ENCODE peak calls at places on chromosomes 12 and 14, in ten cellular contexts. X is H4, F is hepatocyte, B is Karpas-422, E is left lobe of liver, Q is fibroblast of pulmonary artery, D is uterus, V is psoas muscle, G is astrocyte of the spinal cord, M is HS-27A. Z is an unnamed sample.

GRCh38 chr14:32703246-32703645 is 235.4 kb upstream of the NPAS3 start:
- DNase-seq in X (no peak), F (no peak), B (no peak), E (no peak), Q (peak; percentile 79), D (no peak), V (no peak), G (peak; percentile 66), M (no peak), Z (no peak)

GRCh38 chr12:116426391-116427136 is 132.6 kb upstream of the MAP1LC3B2 start:
- DNase-seq in X (peak; percentile 88), F (peak; percentile 91), B (no peak), E (no peak), Q (peak; percentile 98), D (peak; percentile 91), V (peak; percentile 73), G (peak; percentile 96), M (peak; percentile 90), Z (no peak)

GRCh38 chr12:94553130-94553519 is 93.5 kb upstream of the CEP83 start:
- DNase-seq in X (peak; percentile 69), F (no peak), B (no peak), E (no peak), Q (peak; percentile 89), D (no peak), V (no peak), G (peak; percentile 72), M (no peak), Z (no peak)

GRCh38 chr14:104821971-104822608 is 21.2 kb downstream of the ZBTB42 start:
- DNase-seq in X (no peak), F (peak; percentile 4), B (no peak), E (no peak), Q (no peak), D (peak; percentile 12), V (no peak), G (no peak), M (no peak), Z (peak; percentile 31)

GRCh38 chr12:62934799-62935674 is at the start of gene PPM1H:
- DNase-seq in X (peak; percentile 52), F (peak; percentile 93), B (peak; percentile 54), E (peak; percentile 95), Q (peak; percentile 15), D (peak; percentile 38), V (peak; percentile 58), G (peak; percentile 22), M (peak; percentile 34), Z (peak; percentile 81)

GRCh38 chr14:72924332-72924731 is 1.9 kb upstream of the DCAF4 start:
- DNase-seq in X (no peak), F (peak; percentile 51), B (no peak), E (no peak), Q (no peak), D (no peak), V (peak; percentile 31), G (no peak), M (no peak), Z (no peak)

GRCh38 chr14:105945891-105946290 is 419.5 kb downstream of the TMEM121 start:
- DNase-seq in X (no peak), F (no peak), B (no peak), E (no peak), Q (no peak), D (no peak), V (no peak), G (no peak), M (no peak), Z (no peak)

GRCh38 chr12:55830601-55831406 is 1.4 kb upstream of the DNAJC14 start:
- DNase-seq in X (no peak), F (peak; percentile 81), B (peak; percentile 60), E (peak; percentile 62), Q (peak; percentile 69), D (peak; percentile 85), V (peak; percentile 79), G (peak; percentile 77), M (no peak), Z (peak; percentile 85)

GRCh38 chr12:114820773-114821172 is 136.8 kb upstream of the TBX3 start:
- DNase-seq in X (no peak), F (peak; percentile 52), B (no peak), E (no peak), Q (no peak), D (no peak), V (no peak), G (no peak), M (no peak), Z (peak; percentile 39)

GRCh38 chr14:104176611-104177010 is 38.2 kb downstream of the KIF26A start:
- DNase-seq in X (no peak), F (no peak), B (no peak), E (no peak), Q (no peak), D (no peak), V (no peak), G (no peak), M (no peak), Z (no peak)

GRCh38 chr12:45458854-45459807 is 243.2 kb downstream of the ANO6 start:
- DNase-seq in X (no peak), F (no peak), B (no peak), E (no peak), Q (peak; percentile 94), D (no peak), V (no peak), G (peak; percentile 53), M (no peak), Z (no peak)

GRCh38 chr14:79575032-79575431 is 636.3 kb downstream of the DIO2 start:
- DNase-seq in X (no peak), F (no peak), B (no peak), E (no peak), Q (no peak), D (no peak), V (no peak), G (no peak), M (no peak), Z (no peak)

GRCh38 chr14:75566321-75566720 is 12.1 kb upstream of the FLVCR2 start:
- DNase-seq in X (peak; percentile 43), F (peak; percentile 20), B (no peak), E (no peak), Q (no peak), D (no peak), V (no peak), G (no peak), M (no peak), Z (no peak)

GRCh38 chr12:10960260-10960659 is 21.2 kb upstream of the TAS2R14 start:
- DNase-seq in X (no peak), F (no peak), B (no peak), E (no peak), Q (no peak), D (no peak), V (no peak), G (no peak), M (no peak), Z (no peak)

GRCh38 chr12:32296541-32296940 is 102.8 kb upstream of the FGD4 start:
- DNase-seq in X (no peak), F (no peak), B (no peak), E (no peak), Q (no peak), D (no peak), V (no peak), G (no peak), M (no peak), Z (no peak)

GRCh38 chr14:53062856-53063255 is 90.3 kb downstream of the DDHD1 start:
- DNase-seq in X (no peak), F (no peak), B (no peak), E (no peak), Q (peak; percentile 75), D (no peak), V (no peak), G (peak; percentile 29), M (no peak), Z (no peak)

GRCh38 chr12:96774501-96775256 is 132.4 kb upstream of the NEDD1 start:
- DNase-seq in X (no peak), F (no peak), B (no peak), E (no peak), Q (no peak), D (no peak), V (no peak), G (peak; percentile 56), M (peak; percentile 68), Z (no peak)

GRCh38 chr14:91143862-91144261 is 30.0 kb downstream of the DGLUCY start:
- DNase-seq in X (no peak), F (no peak), B (no peak), E (peak; percentile 86), Q (no peak), D (no peak), V (no peak), G (no peak), M (no peak), Z (no peak)

GRCh38 chr14:52948836-52949235 is 2.0 kb downstream of the FERMT2 start:
- DNase-seq in X (no peak), F (no peak), B (no peak), E (no peak), Q (no peak), D (no peak), V (no peak), G (no peak), M (no peak), Z (no peak)

GRCh38 chr12:17928708-17929366 is 161.2 kb downstream of the RERGL start:
- DNase-seq in X (peak; percentile 46), F (peak; percentile 30), B (no peak), E (no peak), Q (peak; percentile 40), D (no peak), V (no peak), G (peak; percentile 84), M (peak; percentile 91), Z (no peak)

GRCh38 chr12:49637401-49637800 is 14.0 kb downstream of the PRPF40B start:
- DNase-seq in X (no peak), F (peak; percentile 34), B (no peak), E (no peak), Q (no peak), D (no peak), V (no peak), G (no peak), M (no peak), Z (no peak)

GRCh38 chr14:38042356-38042755 is 165.3 kb upstream of the SSTR1 start:
- DNase-seq in X (peak; percentile 87), F (peak; percentile 35), B (no peak), E (no peak), Q (peak; percentile 46), D (no peak), V (no peak), G (peak; percentile 65), M (peak; percentile 75), Z (no peak)

GRCh38 chr12:66168410-66168809 is 1.4 kb downstream of the TMBIM4 start:
- DNase-seq in X (no peak), F (no peak), B (peak; percentile 76), E (no peak), Q (no peak), D (no peak), V (no peak), G (no peak), M (no peak), Z (no peak)

GRCh38 chr14:60723218-60724079 is 702 bp downstream of the SIX4 start:
- DNase-seq in X (peak; percentile 23), F (peak; percentile 65), B (peak; percentile 83), E (peak; percentile 47), Q (peak; percentile 55), D (peak; percentile 27), V (peak; percentile 49), G (peak; percentile 68), M (no peak), Z (peak; percentile 50)

GRCh38 chr14:104359969-104360442 is 219.6 kb upstream of the C14orf180 start:
- DNase-seq in X (no peak), F (no peak), B (no peak), E (no peak), Q (no peak), D (no peak), V (no peak), G (no peak), M (no peak), Z (peak; percentile 5)

GRCh38 chr12:34301251-34302130 is 279.2 kb downstream of the ALG10 start:
- DNase-seq in X (no peak), F (no peak), B (no peak), E (no peak), Q (no peak), D (no peak), V (no peak), G (no peak), M (no peak), Z (peak; percentile 22)

GRCh38 chr12:119176267-119177055 is 2.3 kb upstream of the HSPB8 start:
- DNase-seq in X (peak; percentile 95), F (peak; percentile 96), B (no peak), E (no peak), Q (peak; percentile 90), D (peak; percentile 97), V (peak; percentile 92), G (peak; percentile 90), M (no peak), Z (peak; percentile 81)

Z was measured in mucosa of descending colon.